ENCODE peak calls at places on chromosomes 13 and 19, in six cellular contexts. A, N, C, G, H and V are unnamed samples.
A peak's percentile ranks its signal among the peaks of the same experiment; 100 is the strongest.

GRCh38 chr13:64753606-64754005 is 2476.5 kb downstream of the PCDH9 start:
- DNase-seq in C (no peak), G (no peak), N (peak; percentile 6), A (no peak), H (no peak), V (no peak)

GRCh38 chr13:62294210-62294609 is 878.6 kb upstream of the PCDH20 start:
- DNase-seq in N (peak; percentile 1), A (no peak), G (no peak), H (no peak), C (no peak), V (no peak)

GRCh38 chr13:26324294-26324693 is 70.4 kb downstream of the CDK8 start:
- DNase-seq in H (no peak), C (no peak), N (no peak), A (no peak), G (no peak), V (no peak)

GRCh38 chr13:36133950-36134349 is 2.8 kb upstream of the DCLK1 start:
- DNase-seq in C (no peak), H (no peak), A (no peak), N (no peak), G (no peak), V (no peak)

GRCh38 chr19:17933414-17934129 is 757 bp downstream of the CCDC124 start:
- DNase-seq in A (peak; percentile 37), N (peak; percentile 29), H (no peak), C (no peak), G (no peak), V (no peak)

GRCh38 chr19:11064831-11065303 is 24.4 kb upstream of the LDLR start:
- DNase-seq in H (no peak), N (no peak), G (no peak), C (no peak), A (peak; percentile 48), V (no peak)

GRCh38 chr13:46296920-46297319 is 85.2 kb downstream of the LRRC63 start:
- DNase-seq in N (peak; percentile 86), H (no peak), A (no peak), C (no peak), G (no peak), V (no peak)

GRCh38 chr13:76992548-76993001 is 694 bp downstream of the CLN5 start:
- DNase-seq in N (peak; percentile 10), H (no peak), C (peak; percentile 26), G (no peak), A (no peak), V (no peak)

GRCh38 chr19:49437231-49437630 is 4.1 kb downstream of the SLC17A7 start:
- DNase-seq in A (no peak), H (no peak), G (no peak), C (no peak), N (no peak), V (no peak)

GRCh38 chr19:7833225-7834156 is 3.5 kb downstream of the EVI5L start:
- DNase-seq in N (peak; percentile 47), A (peak; percentile 38), H (no peak), C (no peak), G (no peak), V (no peak)

GRCh38 chr19:10889880-10890279 is 18.5 kb downstream of the CARM1 start:
- DNase-seq in H (no peak), N (no peak), C (no peak), A (no peak), G (no peak), V (no peak)

GRCh38 chr19:51926426-51926783 is 867 bp upstream of the ZNF613 start:
- DNase-seq in N (no peak), A (no peak), C (no peak), H (no peak), G (no peak), V (no peak)

GRCh38 chr13:112168771-112169170 is 101.8 kb downstream of the SOX1 start:
- DNase-seq in H (no peak), N (no peak), A (no peak), C (no peak), G (no peak), V (peak; percentile 69)

GRCh38 chr13:34750078-34750703 is 191.9 kb upstream of the NBEA start:
- DNase-seq in N (peak; percentile 8), H (no peak), C (no peak), G (no peak), A (no peak), V (no peak)

GRCh38 chr13:40275636-40276035 is 390.8 kb downstream of the FOXO1 start:
- DNase-seq in A (no peak), C (no peak), H (no peak), G (no peak), N (peak; percentile 49), V (no peak)

GRCh38 chr13:20519887-20520286 is 5.8 kb downstream of the CRYL1 start:
- DNase-seq in G (no peak), A (no peak), C (no peak), H (no peak), N (no peak), V (no peak)

GRCh38 chr19:18086590-18087138 is at the start of gene IL12RB1:
- DNase-seq in A (no peak), C (peak; percentile 74), H (no peak), G (no peak), N (no peak), V (peak; percentile 52)

GRCh38 chr19:32651729-32652140 is 23.2 kb downstream of the ANKRD27 start:
- DNase-seq in A (no peak), C (no peak), H (no peak), N (no peak), G (peak; percentile 66), V (no peak)

GRCh38 chr13:110638253-110638652 is 22.9 kb downstream of the NAXD start:
- DNase-seq in C (no peak), N (no peak), G (no peak), H (no peak), A (no peak), V (no peak)
- H3K36me3 ChIP-seq in C (peaks cover 93% of the 10 kb centered on the region), N (peaks cover 22% of the 10 kb centered on the region), G (peaks cover 77% of the 10 kb centered on the region), H (peaks cover 70% of the 10 kb centered on the region), A (peaks cover 84% of the 10 kb centered on the region), V (peaks cover 84% of the 10 kb centered on the region)

DNA sequence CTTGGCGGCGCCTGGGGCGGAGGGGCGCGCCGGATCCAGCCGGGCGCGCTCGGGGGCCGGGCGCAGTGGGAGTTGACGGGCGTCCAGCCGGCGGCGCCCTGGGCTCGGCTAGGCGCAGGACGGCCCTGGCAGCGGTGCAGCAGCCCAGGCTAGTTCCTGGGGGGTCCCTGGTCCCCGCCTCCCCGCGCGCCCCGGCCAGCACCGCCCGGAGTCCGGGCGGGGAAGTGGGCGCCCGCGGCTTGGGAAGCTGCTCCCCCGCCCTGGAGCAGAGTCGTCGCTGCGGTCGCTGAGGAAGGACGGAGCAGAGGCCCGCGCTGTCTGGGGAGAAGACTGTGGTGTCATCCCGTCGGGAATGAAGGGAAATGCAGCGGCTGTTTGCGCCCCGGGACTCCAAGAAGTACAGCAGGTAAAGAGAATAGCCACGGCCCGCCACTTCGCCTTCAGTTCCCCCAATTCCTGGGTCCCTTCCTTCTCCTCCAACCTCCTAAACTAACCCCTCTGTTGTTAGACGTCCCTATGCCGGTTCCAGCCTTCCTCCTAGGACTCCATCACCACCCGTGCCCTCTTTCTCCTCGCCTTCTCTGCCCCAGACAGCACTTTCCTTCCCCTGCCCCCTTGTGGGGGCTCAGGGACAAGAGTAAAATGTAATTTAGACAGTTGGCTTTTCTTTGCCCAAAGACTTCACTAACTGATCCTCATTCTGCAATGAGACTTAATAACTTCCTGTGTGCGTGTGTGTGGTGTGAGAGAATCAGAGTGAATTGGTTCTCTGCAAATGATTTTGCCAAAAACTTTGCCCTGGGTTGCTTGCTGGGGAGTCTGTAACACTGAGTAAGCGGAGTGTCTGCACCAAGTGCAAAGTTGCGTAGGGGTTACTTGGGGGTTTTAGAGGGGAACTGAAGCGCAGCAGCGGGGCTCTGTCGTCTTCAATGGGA is 20.3 kb upstream of the SGCG start:
- DNase-seq in A (no peak), N (no peak), C (no peak), H (no peak), G (no peak), V (no peak)
- H3K4me3 ChIP-seq in A (peak overlapping the region; percentile 13), N (peak overlapping the region; percentile 42), C (peak overlapping the region; percentile 8), H (peak overlapping the region; percentile 63), G (peak overlapping the region; percentile 39), V (no peak overlapping the region)

GRCh38 chr19:27618006-27618405 is 1594.9 kb downstream of the UQCRFS1 start:
- DNase-seq in H (no peak), G (no peak), N (no peak), A (no peak), C (no peak), V (no peak)
- H3K9me3 ChIP-seq in H (peaks cover 70% of the 10 kb centered on the region), G (peaks cover 20% of the 10 kb centered on the region), N (peaks cover 2% of the 10 kb centered on the region), A (no peaks in the 10 kb centered on the region), C (no peaks in the 10 kb centered on the region), V (peaks cover 46% of the 10 kb centered on the region)

GRCh38 chr19:41241859-41242258 is 22.3 kb upstream of the HNRNPUL1 start:
- DNase-seq in A (no peak), H (no peak), G (no peak), C (no peak), N (no peak), V (no peak)
- H3K36me3 ChIP-seq in A (no peaks in the 10 kb centered on the region), H (peaks cover 79% of the 10 kb centered on the region), G (peaks cover 99% of the 10 kb centered on the region), C (peaks cover 23% of the 10 kb centered on the region), N (peaks cover 82% of the 10 kb centered on the region), V (no peaks in the 10 kb centered on the region)

DNA sequence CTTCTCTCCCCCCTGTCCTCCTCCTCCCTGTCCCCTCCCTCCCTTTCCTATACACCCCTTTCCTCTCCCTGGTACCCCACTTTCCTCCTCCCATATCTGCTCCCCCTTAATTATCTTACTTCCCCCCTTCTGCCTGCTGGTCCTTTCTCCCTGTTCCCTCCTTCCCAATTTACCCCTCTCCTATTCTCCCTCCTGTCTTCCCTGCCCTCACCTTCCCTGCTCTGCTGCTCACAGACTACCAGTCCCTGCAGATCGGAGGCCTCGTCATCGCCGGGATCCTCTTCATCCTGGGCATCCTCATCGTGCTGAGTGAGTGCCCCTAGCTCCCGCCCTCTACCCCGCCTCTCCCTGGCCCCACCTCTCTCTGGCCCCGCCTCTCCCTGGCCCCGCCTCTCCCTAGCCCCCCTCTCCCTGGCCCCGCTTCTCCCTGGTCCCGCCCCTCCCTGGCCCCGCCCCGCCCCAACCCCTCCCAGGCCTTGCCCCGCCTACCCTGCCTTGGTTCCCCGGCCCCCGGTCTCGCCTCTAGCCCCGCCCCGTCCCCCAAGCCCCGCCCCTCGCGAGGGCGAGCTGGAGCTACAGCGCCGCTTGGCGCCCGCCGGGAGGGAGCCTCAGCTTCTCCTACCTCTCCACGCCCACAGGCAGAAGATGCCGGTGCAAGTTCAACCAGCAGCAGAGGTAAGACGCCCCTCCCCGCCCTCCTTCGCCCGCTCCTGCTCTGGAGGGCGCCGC is 2.0 kb upstream of the FXYD7 start:
- DNase-seq in C (peak; percentile 94), H (peak; percentile 87), N (peak; percentile 58), A (peak; percentile 100), G (peak; percentile 96), V (peak; percentile 90)
- H3K4me3 ChIP-seq in C (peak overlapping the region; percentile 52), H (peak overlapping the region; percentile 69), N (no peak overlapping the region), A (peak overlapping the region; percentile 22), G (peak overlapping the region; percentile 52), V (peak overlapping the region; percentile 64)

DNA sequence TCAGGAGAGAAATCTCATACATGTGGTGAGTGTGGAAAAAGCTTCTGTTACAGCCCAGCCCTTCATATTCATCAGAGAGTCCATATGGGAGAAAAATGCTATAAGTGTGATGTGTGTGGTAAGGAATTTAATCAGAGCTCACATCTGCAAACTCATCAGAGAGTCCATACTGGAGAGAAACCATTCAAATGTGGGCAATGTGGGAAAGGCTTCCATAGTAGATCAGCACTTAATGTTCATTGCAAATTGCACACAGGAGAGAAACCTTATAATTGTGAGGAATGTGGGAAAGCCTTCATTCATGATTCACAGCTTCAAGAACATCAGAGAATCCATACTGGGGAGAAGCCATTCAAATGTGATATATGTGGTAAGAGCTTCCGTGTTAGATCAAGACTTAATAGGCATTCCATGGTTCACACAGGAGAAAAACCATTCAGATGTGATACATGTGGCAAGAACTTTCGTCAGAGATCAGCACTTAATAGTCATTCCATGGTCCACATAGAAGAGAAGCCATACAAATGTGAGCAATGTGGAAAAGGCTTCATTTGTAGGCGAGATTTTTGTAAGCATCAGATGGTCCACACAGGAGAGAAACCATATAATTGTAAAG is 15.2 kb downstream of the ZNF221 start:
- DNase-seq in C (no peak), G (no peak), H (no peak), N (no peak), A (no peak), V (no peak)
- H3K9me3 ChIP-seq in C (peaks cover 20% of the 10 kb centered on the region), G (peaks cover 69% of the 10 kb centered on the region), H (peaks cover 97% of the 10 kb centered on the region), N (peaks cover 64% of the 10 kb centered on the region), A (peaks cover 4% of the 10 kb centered on the region), V (peaks cover 76% of the 10 kb centered on the region)

GRCh38 chr19:21166436-21166835 is 24.6 kb downstream of the ZNF431 start:
- DNase-seq in C (no peak), G (no peak), A (no peak), N (no peak), H (no peak), V (no peak)
- H3K36me3 ChIP-seq in C (peaks cover 58% of the 10 kb centered on the region), G (peaks cover 45% of the 10 kb centered on the region), A (peaks cover 82% of the 10 kb centered on the region), N (peaks cover 13% of the 10 kb centered on the region), H (peaks cover 14% of the 10 kb centered on the region), V (peaks cover 77% of the 10 kb centered on the region)